ENCODE peak calls at places on chromosome 9, in six cellular contexts. One of them, this sample, is unnamed.

GRCh38 chr9:127181315-127181580 is 58.8 kb upstream of the ANGPTL2 start:
- DNase-seq in cardiac fibroblast: no peak
- DNase-seq in nephron progenitor cell: no peak
- DNase-seq in ovary: no peak
- DNase-seq in foreskin keratinocyte: no peak
- DNase-seq in cardiac muscle cell: no peak
- DNase-seq in this sample: no peak

GRCh38 chr9:6590772-6591384 is 54.7 kb downstream of the GLDC start:
- DNase-seq in cardiac fibroblast: no peak
- DNase-seq in nephron progenitor cell: no peak
- DNase-seq in ovary: no peak
- DNase-seq in foreskin keratinocyte: no peak
- DNase-seq in cardiac muscle cell: no peak
- DNase-seq in this sample: no peak

GRCh38 chr9:128706671-128707381 is 4.5 kb downstream of the PKN3 start:
- DNase-seq in cardiac fibroblast: no peak
- DNase-seq in nephron progenitor cell: no peak
- DNase-seq in ovary: peak; percentile 16
- DNase-seq in foreskin keratinocyte: no peak
- DNase-seq in cardiac muscle cell: no peak
- DNase-seq in this sample: no peak

GRCh38 chr9:32969270-32969669 is 32.2 kb downstream of the APTX start:
- DNase-seq in cardiac fibroblast: peak; percentile 79
- DNase-seq in nephron progenitor cell: no peak
- DNase-seq in ovary: no peak
- DNase-seq in foreskin keratinocyte: no peak
- DNase-seq in cardiac muscle cell: no peak
- DNase-seq in this sample: no peak

GRCh38 chr9:89999534-90000370 is 394.9 kb downstream of the GADD45G start:
- DNase-seq in cardiac fibroblast: peak; percentile 1
- DNase-seq in nephron progenitor cell: no peak
- DNase-seq in ovary: peak; percentile 78
- DNase-seq in foreskin keratinocyte: no peak
- DNase-seq in cardiac muscle cell: peak; percentile 44
- DNase-seq in this sample: no peak

GRCh38 chr9:37925006-37925405 is 21.1 kb upstream of the SLC25A51 start:
- DNase-seq in cardiac fibroblast: no peak
- DNase-seq in nephron progenitor cell: no peak
- DNase-seq in ovary: no peak
- DNase-seq in foreskin keratinocyte: no peak
- DNase-seq in cardiac muscle cell: no peak
- DNase-seq in this sample: no peak

GRCh38 chr9:37262410-37262809 is 142.0 kb downstream of the ZCCHC7 start:
- DNase-seq in cardiac fibroblast: peak; percentile 57
- DNase-seq in nephron progenitor cell: no peak
- DNase-seq in ovary: no peak
- DNase-seq in foreskin keratinocyte: no peak
- DNase-seq in cardiac muscle cell: peak; percentile 65
- DNase-seq in this sample: peak; percentile 11

GRCh38 chr9:13181652-13182051 is 97.8 kb downstream of the MPDZ start:
- DNase-seq in cardiac fibroblast: no peak
- DNase-seq in nephron progenitor cell: no peak
- DNase-seq in ovary: no peak
- DNase-seq in foreskin keratinocyte: peak; percentile 88
- DNase-seq in cardiac muscle cell: peak; percentile 7
- DNase-seq in this sample: no peak

GRCh38 chr9:35903049-35903448 is 3.0 kb upstream of the HRCT1 start:
- DNase-seq in cardiac fibroblast: peak; percentile 82
- DNase-seq in nephron progenitor cell: no peak
- DNase-seq in ovary: no peak
- DNase-seq in foreskin keratinocyte: peak; percentile 65
- DNase-seq in cardiac muscle cell: peak; percentile 75
- DNase-seq in this sample: no peak

GRCh38 chr9:109968702-109969450 is 188.9 kb downstream of the PALM2AKAP2 start:
- DNase-seq in cardiac fibroblast: peak; percentile 44
- DNase-seq in nephron progenitor cell: peak; percentile 18
- DNase-seq in ovary: no peak
- DNase-seq in foreskin keratinocyte: no peak
- DNase-seq in cardiac muscle cell: peak; percentile 60
- DNase-seq in this sample: no peak

GRCh38 chr9:122265265-122265900 is 701 bp downstream of the MRRF start:
- DNase-seq in cardiac fibroblast: peak; percentile 36
- DNase-seq in nephron progenitor cell: peak; percentile 4
- DNase-seq in ovary: no peak
- DNase-seq in foreskin keratinocyte: no peak
- DNase-seq in cardiac muscle cell: peak; percentile 19
- DNase-seq in this sample: no peak

GRCh38 chr9:77161966-77162365 is 15.4 kb upstream of the VPS13A start:
- DNase-seq in cardiac fibroblast: peak; percentile 65
- DNase-seq in nephron progenitor cell: no peak
- DNase-seq in ovary: no peak
- DNase-seq in foreskin keratinocyte: no peak
- DNase-seq in cardiac muscle cell: peak; percentile 31
- DNase-seq in this sample: no peak

GRCh38 chr9:16257604-16258003 is 612.9 kb downstream of the BNC2 start:
- DNase-seq in cardiac fibroblast: peak; percentile 36
- DNase-seq in nephron progenitor cell: no peak
- DNase-seq in ovary: no peak
- DNase-seq in foreskin keratinocyte: no peak
- DNase-seq in cardiac muscle cell: peak; percentile 40
- DNase-seq in this sample: no peak

GRCh38 chr9:111851536-111851935 is 45.1 kb upstream of the UGCG start:
- DNase-seq in cardiac fibroblast: peak; percentile 61
- DNase-seq in nephron progenitor cell: no peak
- DNase-seq in ovary: no peak
- DNase-seq in foreskin keratinocyte: peak; percentile 84
- DNase-seq in cardiac muscle cell: no peak
- DNase-seq in this sample: no peak

GRCh38 chr9:124465736-124466135 is 15.5 kb downstream of the ADGRD2 start:
- DNase-seq in cardiac fibroblast: no peak
- DNase-seq in nephron progenitor cell: peak; percentile 0
- DNase-seq in ovary: no peak
- DNase-seq in foreskin keratinocyte: no peak
- DNase-seq in cardiac muscle cell: no peak
- DNase-seq in this sample: no peak

GRCh38 chr9:103757062-103757461 is 337.0 kb upstream of the SMC2 start:
- DNase-seq in cardiac fibroblast: no peak
- DNase-seq in nephron progenitor cell: no peak
- DNase-seq in ovary: no peak
- DNase-seq in foreskin keratinocyte: no peak
- DNase-seq in cardiac muscle cell: no peak
- DNase-seq in this sample: no peak

GRCh38 chr9:2655411-2655901 is 33.9 kb downstream of the VLDLR start:
- DNase-seq in cardiac fibroblast: peak; percentile 95
- DNase-seq in nephron progenitor cell: no peak
- DNase-seq in ovary: no peak
- DNase-seq in foreskin keratinocyte: peak; percentile 94
- DNase-seq in cardiac muscle cell: peak; percentile 74
- DNase-seq in this sample: no peak

GRCh38 chr9:107732781-107733529 is 243.4 kb upstream of the KLF4 start:
- DNase-seq in cardiac fibroblast: peak; percentile 77
- DNase-seq in nephron progenitor cell: no peak
- DNase-seq in ovary: peak; percentile 58
- DNase-seq in foreskin keratinocyte: no peak
- DNase-seq in cardiac muscle cell: peak; percentile 86
- DNase-seq in this sample: no peak

GRCh38 chr9:15837079-15837679 is 284.3 kb downstream of the CCDC171 start:
- DNase-seq in cardiac fibroblast: peak; percentile 79
- DNase-seq in nephron progenitor cell: peak; percentile 54
- DNase-seq in ovary: no peak
- DNase-seq in foreskin keratinocyte: peak; percentile 7
- DNase-seq in cardiac muscle cell: peak; percentile 78
- DNase-seq in this sample: peak; percentile 66

GRCh38 chr9:92983984-92984589 is 36.8 kb downstream of the FGD3 start:
- DNase-seq in cardiac fibroblast: peak; percentile 30
- DNase-seq in nephron progenitor cell: no peak
- DNase-seq in ovary: no peak
- DNase-seq in foreskin keratinocyte: no peak
- DNase-seq in cardiac muscle cell: no peak
- DNase-seq in this sample: peak; percentile 23

GRCh38 chr9:138102246-138103051 is 224.9 kb downstream of the CACNA1B start:
- DNase-seq in cardiac fibroblast: no peak
- DNase-seq in nephron progenitor cell: no peak
- DNase-seq in ovary: no peak
- DNase-seq in foreskin keratinocyte: no peak
- DNase-seq in cardiac muscle cell: no peak
- DNase-seq in this sample: no peak

GRCh38 chr9:129408535-129409215 is 212.2 kb downstream of the C9orf50 start:
- DNase-seq in cardiac fibroblast: no peak
- DNase-seq in nephron progenitor cell: no peak
- DNase-seq in ovary: peak; percentile 30
- DNase-seq in foreskin keratinocyte: no peak
- DNase-seq in cardiac muscle cell: no peak
- DNase-seq in this sample: no peak

GRCh38 chr9:114786251-114786650 is 19.6 kb downstream of the TNFSF15 start:
- DNase-seq in cardiac fibroblast: peak; percentile 62
- DNase-seq in nephron progenitor cell: no peak
- DNase-seq in ovary: no peak
- DNase-seq in foreskin keratinocyte: no peak
- DNase-seq in cardiac muscle cell: no peak
- DNase-seq in this sample: no peak

GRCh38 chr9:112075009-112075378 is 100.1 kb downstream of the SUSD1 start:
- DNase-seq in cardiac fibroblast: no peak
- DNase-seq in nephron progenitor cell: no peak
- DNase-seq in ovary: no peak
- DNase-seq in foreskin keratinocyte: no peak
- DNase-seq in cardiac muscle cell: no peak
- DNase-seq in this sample: no peak

GRCh38 chr9:91776409-91777365 is 173.3 kb downstream of the ROR2 start:
- DNase-seq in cardiac fibroblast: peak; percentile 28
- DNase-seq in nephron progenitor cell: no peak
- DNase-seq in ovary: no peak
- DNase-seq in foreskin keratinocyte: no peak
- DNase-seq in cardiac muscle cell: peak; percentile 85
- DNase-seq in this sample: no peak

GRCh38 chr9:75454891-75455290 is 366.6 kb downstream of the OSTF1 start:
- DNase-seq in cardiac fibroblast: no peak
- DNase-seq in nephron progenitor cell: no peak
- DNase-seq in ovary: no peak
- DNase-seq in foreskin keratinocyte: no peak
- DNase-seq in cardiac muscle cell: no peak
- DNase-seq in this sample: no peak

GRCh38 chr9:8101607-8102006 is 302.0 kb upstream of the DMAC1 start:
- DNase-seq in cardiac fibroblast: no peak
- DNase-seq in nephron progenitor cell: no peak
- DNase-seq in ovary: no peak
- DNase-seq in foreskin keratinocyte: no peak
- DNase-seq in cardiac muscle cell: no peak
- DNase-seq in this sample: no peak
- TF ChIP-seq CTCF in cardiac fibroblast: no peak
- TF ChIP-seq CTCF in nephron progenitor cell: no peak
- TF ChIP-seq CTCF in ovary: no peak
- TF ChIP-seq CTCF in foreskin keratinocyte: no peak
- TF ChIP-seq CTCF in cardiac muscle cell: no peak
- TF ChIP-seq CTCF in this sample: no peak

GRCh38 chr9:131824175-131824594 is 84.3 kb upstream of the RAPGEF1 start:
- DNase-seq in cardiac fibroblast: no peak
- DNase-seq in nephron progenitor cell: no peak
- DNase-seq in ovary: no peak
- DNase-seq in foreskin keratinocyte: no peak
- DNase-seq in cardiac muscle cell: no peak
- DNase-seq in this sample: no peak

GRCh38 chr9:131824953-131825495 is 85.1 kb upstream of the RAPGEF1 start:
- DNase-seq in cardiac fibroblast: no peak
- DNase-seq in nephron progenitor cell: no peak
- DNase-seq in ovary: no peak
- DNase-seq in foreskin keratinocyte: no peak
- DNase-seq in cardiac muscle cell: no peak
- DNase-seq in this sample: no peak

GRCh38 chr9:131826966-131827525 is 87.2 kb upstream of the RAPGEF1 start:
- DNase-seq in cardiac fibroblast: no peak
- DNase-seq in nephron progenitor cell: no peak
- DNase-seq in ovary: no peak
- DNase-seq in foreskin keratinocyte: peak; percentile 66
- DNase-seq in cardiac muscle cell: no peak
- DNase-seq in this sample: no peak

GRCh38 chr9:131827821-131828369 is 88.0 kb upstream of the RAPGEF1 start:
- DNase-seq in cardiac fibroblast: no peak
- DNase-seq in nephron progenitor cell: no peak
- DNase-seq in ovary: no peak
- DNase-seq in foreskin keratinocyte: no peak
- DNase-seq in cardiac muscle cell: no peak
- DNase-seq in this sample: no peak

DNA sequence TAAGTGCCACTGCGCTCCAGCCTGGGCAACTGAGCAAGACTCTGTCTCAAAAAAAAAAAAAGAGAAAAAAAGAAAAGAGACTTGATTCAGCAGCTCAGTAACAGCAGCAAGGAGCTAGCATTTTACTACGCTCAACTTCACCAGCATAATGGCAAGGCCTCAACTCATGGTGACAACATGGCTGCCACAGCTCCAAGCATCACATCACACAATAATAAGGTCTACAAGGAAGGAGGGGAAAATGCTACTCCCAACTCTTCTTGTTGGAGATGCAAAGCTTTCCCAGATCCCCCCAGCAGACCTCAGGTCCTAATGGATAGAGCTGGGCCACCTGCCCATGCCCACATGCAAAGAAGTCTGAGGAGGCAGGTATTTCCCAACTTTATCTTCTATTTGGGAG is 86.2 kb upstream of the RAPGEF1 start:
- DNase-seq in cardiac fibroblast: no peak
- DNase-seq in nephron progenitor cell: no peak
- DNase-seq in ovary: no peak
- DNase-seq in foreskin keratinocyte: no peak
- DNase-seq in cardiac muscle cell: no peak
- DNase-seq in this sample: no peak
- TF ChIP-seq CTCF in cardiac fibroblast: no peak
- TF ChIP-seq CTCF in nephron progenitor cell: no peak
- TF ChIP-seq CTCF in ovary: no peak
- TF ChIP-seq CTCF in foreskin keratinocyte: no peak
- TF ChIP-seq CTCF in cardiac muscle cell: no peak
- TF ChIP-seq CTCF in this sample: no peak

GRCh38 chr9:71268871-71269640 is 147.6 kb upstream of the TRPM3 start:
- DNase-seq in cardiac fibroblast: no peak
- DNase-seq in nephron progenitor cell: no peak
- DNase-seq in ovary: no peak
- DNase-seq in foreskin keratinocyte: no peak
- DNase-seq in cardiac muscle cell: no peak
- DNase-seq in this sample: no peak
- TF ChIP-seq CTCF in cardiac fibroblast: no peak
- TF ChIP-seq CTCF in nephron progenitor cell: no peak
- TF ChIP-seq CTCF in ovary: no peak
- TF ChIP-seq CTCF in foreskin keratinocyte: no peak
- TF ChIP-seq CTCF in cardiac muscle cell: no peak
- TF ChIP-seq CTCF in this sample: no peak

DNA sequence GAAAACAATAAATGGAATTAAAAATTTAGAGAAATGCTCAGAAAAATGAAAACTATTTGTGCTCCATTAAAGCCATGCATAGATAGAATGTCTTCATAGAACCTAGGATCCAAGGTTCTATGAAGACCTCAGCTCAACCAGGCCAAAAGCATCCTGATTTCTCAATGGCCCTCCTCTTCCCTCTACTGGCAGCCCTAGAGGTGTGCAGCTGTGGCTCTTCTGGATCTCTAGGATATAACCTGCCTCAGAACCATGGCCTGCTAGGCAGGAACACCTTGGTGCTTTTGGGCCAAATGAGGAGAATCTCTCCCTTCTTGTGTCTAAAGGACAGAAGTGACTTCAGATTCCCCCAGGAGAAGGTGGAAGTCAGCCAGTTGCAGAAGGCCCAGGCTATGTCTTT is 15.1 kb downstream of the IFNA1 start:
- DNase-seq in cardiac fibroblast: peak; percentile 52
- DNase-seq in nephron progenitor cell: no peak
- DNase-seq in ovary: no peak
- DNase-seq in foreskin keratinocyte: no peak
- DNase-seq in cardiac muscle cell: peak; percentile 53
- DNase-seq in this sample: no peak
- TF ChIP-seq CTCF in cardiac fibroblast: peak; percentile 80
- TF ChIP-seq CTCF in nephron progenitor cell: peak; percentile 64
- TF ChIP-seq CTCF in ovary: no peak
- TF ChIP-seq CTCF in foreskin keratinocyte: peak; percentile 64
- TF ChIP-seq CTCF in cardiac muscle cell: peak; percentile 71
- TF ChIP-seq CTCF in this sample: peak; percentile 66

This sample was measured in neural crest cell.